ENCODE peak calls at places on chromosomes 2 and 18, in four cellular contexts. E is H9, U is H1, Y is IMR-90. V is an unnamed sample.

GRCh38 chr2:239642406-239643004 is 241.7 kb upstream of the HDAC4 start:
- DNase-seq in E (peak; percentile 12), U (no peak), Y (no peak), V (no peak)

GRCh38 chr2:27380626-27381556 is at the start of gene ZNF513:
- DNase-seq in E (peak; percentile 98), U (peak; percentile 91), Y (peak; percentile 93), V (peak; percentile 98)

GRCh38 chr2:134897932-134898331 is 20.7 kb upstream of the CCNT2 start:
- DNase-seq in E (no peak), U (no peak), Y (peak; percentile 8), V (no peak)

GRCh38 chr2:158923180-158923594 is 45.3 kb upstream of the TANC1 start:
- DNase-seq in E (peak; percentile 44), U (no peak), Y (no peak), V (peak; percentile 57)

GRCh38 chr18:3450358-3451107 is 561 bp downstream of the TGIF1 start:
- DNase-seq in E (no peak), U (no peak), Y (peak; percentile 73), V (no peak)

GRCh38 chr18:49561377-49562193 is at the start of gene LIPG:
- DNase-seq in E (peak; percentile 91), U (peak; percentile 53), Y (peak; percentile 50), V (peak; percentile 95)

GRCh38 chr2:12602661-12603060 is 114.1 kb upstream of the TRIB2 start:
- DNase-seq in E (no peak), U (no peak), Y (peak; percentile 32), V (no peak)

GRCh38 chr18:77482190-77482928 is 232.7 kb downstream of the GALR1 start:
- DNase-seq in E (no peak), U (no peak), Y (no peak), V (no peak)

GRCh38 chr2:131042161-131042775 is 51.0 kb downstream of the FAM168B start:
- DNase-seq in E (no peak), U (no peak), Y (no peak), V (no peak)

GRCh38 chr18:48997985-48998831 is 47.4 kb upstream of the SMAD7 start:
- DNase-seq in E (peak; percentile 85), U (peak; percentile 70), Y (peak; percentile 97), V (peak; percentile 99)

GRCh38 chr2:11311543-11311942 is 32.9 kb downstream of the ROCK2 start:
- DNase-seq in E (no peak), U (no peak), Y (no peak), V (no peak)

GRCh38 chr2:11312770-11313471 is 31.5 kb downstream of the ROCK2 start:
- DNase-seq in E (no peak), U (no peak), Y (no peak), V (no peak)

GRCh38 chr2:11310212-11310611 is 34.2 kb downstream of the ROCK2 start:
- DNase-seq in E (no peak), U (no peak), Y (no peak), V (no peak)

GRCh38 chr2:11307764-11308415 is 36.5 kb downstream of the ROCK2 start:
- DNase-seq in E (no peak), U (no peak), Y (no peak), V (no peak)

DNA sequence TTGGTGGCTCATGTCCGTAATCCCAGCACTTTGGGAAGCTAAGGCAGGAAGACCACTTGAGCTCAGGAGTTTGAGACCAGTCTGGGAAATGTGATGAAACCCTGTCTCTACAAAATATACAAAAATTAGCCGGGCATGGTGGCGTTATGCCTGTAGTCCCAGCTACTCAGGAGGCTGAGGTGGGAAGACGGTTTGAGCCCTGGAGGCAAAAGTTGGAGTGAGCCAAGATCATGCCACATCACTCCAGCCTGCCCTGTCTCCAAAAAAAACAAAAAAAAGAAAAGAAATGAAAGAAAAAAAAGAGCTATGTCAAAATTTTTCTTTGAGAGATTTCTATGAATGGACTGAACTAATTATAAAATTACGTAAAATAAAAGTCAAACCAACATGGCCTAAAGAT is 34.7 kb downstream of the ROCK2 start:
- DNase-seq in E (no peak), U (no peak), Y (no peak), V (no peak)
- H3K56ac ChIP-seq in E (no peak overlapping the region), U (no peak overlapping the region), Y (no peak overlapping the region), V (peak overlapping the region; percentile 25)

GRCh38 chr2:240687045-240687740 is 4.5 kb upstream of the AQP12A start:
- DNase-seq in E (peak; percentile 23), U (no peak), Y (no peak), V (no peak)

GRCh38 chr2:240689975-240690374 is 1.7 kb upstream of the AQP12A start:
- DNase-seq in E (peak; percentile 19), U (no peak), Y (no peak), V (no peak)

GRCh38 chr2:240687741-240688562 is 3.7 kb upstream of the AQP12A start:
- DNase-seq in E (peak; percentile 10), U (no peak), Y (no peak), V (no peak)

GRCh38 chr2:240686460-240686859 is 3.8 kb upstream of the AQP12B start:
- DNase-seq in E (no peak), U (no peak), Y (no peak), V (no peak)

GRCh38 chr2:240688563-240688919 is 3.1 kb upstream of the AQP12A start:
- DNase-seq in E (no peak), U (no peak), Y (no peak), V (no peak)
- H3K56ac ChIP-seq in E (no peak overlapping the region), U (no peak overlapping the region), Y (no peak overlapping the region), V (no peak overlapping the region)

DNA sequence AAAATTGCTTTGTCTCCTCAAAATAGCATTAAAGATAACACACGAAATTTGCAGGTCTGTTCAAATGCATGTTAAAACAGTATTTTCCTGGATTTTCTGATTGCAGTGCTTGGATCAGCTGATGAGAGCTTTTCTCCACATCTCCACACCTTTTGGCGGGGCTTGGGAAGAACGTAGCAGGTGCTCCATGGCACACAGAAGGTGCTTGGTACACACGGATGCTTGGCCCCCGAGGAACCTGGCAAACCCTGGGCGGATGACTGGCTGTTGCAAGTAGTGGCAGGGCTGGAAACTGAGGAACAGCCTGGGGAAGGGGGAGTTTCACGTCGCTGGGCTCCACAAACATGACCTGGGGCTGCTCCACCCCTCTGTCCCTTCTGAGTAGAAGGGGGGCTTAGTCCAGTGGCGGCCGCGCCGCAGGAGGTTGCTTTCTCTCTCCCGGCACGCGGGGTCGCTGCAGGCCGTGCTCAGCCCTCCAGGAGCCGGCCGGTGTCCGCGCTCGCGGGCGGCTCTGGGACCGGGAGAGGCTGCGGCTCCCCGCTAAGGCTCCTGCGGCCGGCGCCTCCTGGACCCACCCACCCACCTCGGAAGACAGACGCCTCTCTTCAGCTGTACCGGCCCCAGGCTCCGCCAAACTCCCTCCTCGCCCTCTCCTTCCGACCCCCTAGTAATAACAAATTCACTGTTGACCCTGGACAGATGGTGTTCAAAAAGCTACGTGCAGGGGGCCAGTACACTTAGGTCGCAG is 69.3 kb downstream of the MARCO start:
- DNase-seq in E (peak; percentile 75), U (peak; percentile 21), Y (peak; percentile 5), V (peak; percentile 63)
- H3K56ac ChIP-seq in E (no peak overlapping the region), U (no peak overlapping the region), Y (no peak overlapping the region), V (peak overlapping the region; percentile 67)

DNA sequence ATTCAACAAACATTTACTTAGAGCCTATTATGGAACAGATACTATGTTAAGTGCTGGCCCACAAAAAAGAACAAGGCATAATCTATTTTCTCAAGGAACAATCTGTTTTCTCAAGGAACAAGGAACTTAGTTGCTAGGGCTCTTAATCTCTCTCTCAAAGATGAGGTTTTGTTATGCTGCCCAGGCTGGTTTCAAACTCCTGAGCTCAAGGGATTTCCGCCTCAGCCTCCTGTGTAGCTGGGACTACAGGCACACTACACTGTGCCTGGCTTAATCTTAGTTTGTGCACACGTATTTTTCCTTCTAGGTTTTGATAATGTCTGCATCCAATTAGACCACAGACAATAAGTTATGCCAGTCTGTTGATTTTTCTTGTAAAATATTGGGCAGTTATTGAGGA is 89.5 kb downstream of the PTH2R start:
- DNase-seq in E (no peak), U (no peak), Y (no peak), V (no peak)
- H3K56ac ChIP-seq in E (no peak overlapping the region), U (no peak overlapping the region), Y (no peak overlapping the region), V (no peak overlapping the region)

DNA sequence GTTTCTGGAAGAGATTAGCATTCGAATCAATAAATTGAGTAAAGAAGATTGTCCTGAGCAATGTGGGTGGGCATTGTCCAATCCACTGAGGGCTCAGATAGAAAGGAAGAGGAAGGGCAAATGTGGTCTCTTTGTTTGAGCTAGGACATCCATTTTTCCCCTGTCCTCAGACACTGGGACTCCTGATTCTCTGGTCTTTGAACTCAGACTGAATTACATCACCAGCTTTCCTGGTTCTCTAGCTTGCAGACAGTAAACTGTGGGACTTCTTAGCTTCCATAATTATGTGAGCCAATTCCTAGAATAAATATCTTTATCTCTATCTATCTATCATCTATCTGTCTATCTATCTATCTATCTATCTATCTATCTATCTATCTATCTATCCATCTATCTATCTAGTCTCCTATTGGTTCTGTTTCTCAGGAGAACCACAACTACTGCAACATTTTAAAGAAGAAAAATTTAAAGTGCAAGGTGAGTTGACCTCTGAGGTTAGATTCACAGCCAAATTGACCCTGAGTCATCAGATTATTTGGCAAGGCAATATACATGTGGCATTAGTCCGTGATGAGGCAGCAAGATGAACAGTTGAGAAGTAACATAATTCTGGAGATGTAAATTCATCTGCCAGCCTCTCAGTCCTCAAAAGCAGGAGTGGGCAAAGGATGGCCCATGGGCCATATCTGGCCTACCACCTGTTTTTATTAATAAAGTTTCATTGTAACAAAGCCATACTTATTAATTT is 191.4 kb downstream of the PDE11A start:
- DNase-seq in E (no peak), U (no peak), Y (no peak), V (no peak)
- H3K56ac ChIP-seq in E (no peak overlapping the region), U (no peak overlapping the region), Y (no peak overlapping the region), V (no peak overlapping the region)

GRCh38 chr2:31980674-31981356 is 30.0 kb downstream of the MEMO1 start:
- DNase-seq in E (peak; percentile 33), U (no peak), Y (peak; percentile 68), V (peak; percentile 62)
- H3K56ac ChIP-seq in E (no peak overlapping the region), U (no peak overlapping the region), Y (no peak overlapping the region), V (no peak overlapping the region)

V was measured in mesendoderm.